ENCODE peak calls at places on chromosomes 4 and X, in nine cellular contexts. M is ascending aorta, X is iPS-NIHi11, G is EL, J is heart left ventricle, Q is nucleus accumbens, P is HL-60, K is HEK293T, H is KBM-7. E is an unnamed sample.

GRCh38 chr4:8646296-8647093 is 53.9 kb downstream of the CPZ start:
- DNase-seq in M (no peak), K (peak), G (no peak), P (no peak), H (no peak), J (no peak), X (no peak), Q (no peak), E (no peak)

GRCh38 chr4:186116698-186117097 is 12.2 kb downstream of the FAM149A start:
- DNase-seq in G (no peak), Q (no peak), J (no peak), M (no peak), K (no peak), P (no peak), X (no peak), H (no peak), E (no peak)

GRCh38 chr4:184383497-184384055 is 90.8 kb downstream of the IRF2 start:
- DNase-seq in X (no peak), H (no peak), K (no peak), P (no peak), Q (no peak), M (no peak), J (peak), G (peak), E (no peak)

GRCh38 chr4:86558258-86558657 is 35.9 kb upstream of the PTPN13 start:
- DNase-seq in K (no peak), P (no peak), M (no peak), Q (no peak), G (no peak), H (no peak), J (no peak), X (no peak), E (no peak)

GRCh38 chrX:72045141-72045540 is 86.6 kb downstream of the RTL5 start:
- DNase-seq in G (no peak), X (no peak), K (no peak), J (no peak), H (no peak), Q (no peak), M (no peak), P (no peak), E (no peak)

GRCh38 chrX:145464650-145465049 is 217.3 kb downstream of the SPANXN1 start:
- DNase-seq in J (no peak), H (no peak), P (no peak), G (no peak), Q (no peak), M (no peak), K (no peak), X (no peak), E (no peak)

GRCh38 chr4:153241970-153242847 is 38.0 kb downstream of the TRIM2 start:
- DNase-seq in J (no peak), K (peak), Q (no peak), M (no peak), P (no peak), H (peak), X (no peak), G (no peak), E (no peak)

GRCh38 chrX:12002876-12003275 is 135.4 kb upstream of the FRMPD4 start:
- DNase-seq in X (no peak), G (no peak), P (no peak), M (no peak), J (no peak), H (no peak), Q (no peak), K (no peak), E (no peak)

GRCh38 chr4:114187592-114187991 is 208.1 kb upstream of the ARSJ start:
- DNase-seq in H (no peak), P (no peak), J (no peak), Q (no peak), G (no peak), K (no peak), M (no peak), X (no peak), E (no peak)

GRCh38 chr4:7845493-7846124 is 94.1 kb downstream of the AFAP1 start:
- DNase-seq in M (no peak), G (no peak), J (no peak), X (no peak), Q (no peak), K (no peak), H (no peak), P (no peak), E (no peak)

GRCh38 chr4:47031011-47031678 is at the start of gene GABRB1:
- DNase-seq in P (no peak), G (peak), X (peak), J (peak), K (peak), H (peak), M (no peak), Q (peak), E (no peak)

GRCh38 chr4:26307027-26307426 is 13.8 kb upstream of the RBPJ start:
- DNase-seq in G (no peak), P (no peak), H (no peak), J (no peak), Q (no peak), K (no peak), M (no peak), X (no peak), E (no peak)

GRCh38 chrX:1323315-1323714 is 13.3 kb upstream of the IL3RA start:
- DNase-seq in J (peak), P (no peak), G (peak), H (peak), K (peak), Q (no peak), M (no peak), X (peak), E (peak)

GRCh38 chr4:152245706-152246105 is 290.2 kb downstream of the FBXW7 start:
- DNase-seq in J (no peak), P (no peak), X (no peak), M (no peak), H (no peak), K (no peak), Q (no peak), G (peak), E (no peak)

GRCh38 chrX:46737462-46737861 is 21.5 kb downstream of the SLC9A7 start:
- DNase-seq in J (no peak), M (no peak), X (no peak), P (no peak), Q (no peak), K (no peak), H (no peak), G (peak), E (no peak)

GRCh38 chrX:69807400-69807799 is 191.5 kb downstream of the EDA start:
- DNase-seq in G (no peak), H (no peak), M (no peak), Q (no peak), P (no peak), J (no peak), X (no peak), K (no peak), E (no peak)

GRCh38 chr4:129342820-129343219 is 246.9 kb downstream of the C4orf33 start:
- DNase-seq in P (peak), M (no peak), J (no peak), G (peak), K (no peak), Q (no peak), X (no peak), H (peak), E (peak)

GRCh38 chr4:124973716-124974115 is 261.2 kb upstream of the ANKRD50 start:
- DNase-seq in G (no peak), H (no peak), X (no peak), Q (no peak), K (no peak), M (no peak), P (no peak), J (no peak), E (no peak)

GRCh38 chr4:177853198-177853597 is 411.0 kb upstream of the AGA start:
- DNase-seq in K (no peak), J (no peak), Q (no peak), X (no peak), H (no peak), M (no peak), P (no peak), G (peak), E (no peak)

GRCh38 chr4:46550471-46550870 is 160.5 kb upstream of the GABRA2 start:
- DNase-seq in K (no peak), J (no peak), Q (no peak), P (no peak), M (no peak), X (no peak), G (no peak), H (no peak), E (no peak)

GRCh38 chrX:153065389-153065788 is 6.9 kb upstream of the PNMA6A start:
- DNase-seq in M (no peak), J (no peak), Q (no peak), K (no peak), G (peak), H (no peak), P (no peak), X (no peak), E (no peak)

GRCh38 chrX:156002517-156002916 is 5.0 kb downstream of the IL9R start:
- DNase-seq in J (no peak), K (no peak), H (no peak), Q (no peak), M (no peak), P (no peak), X (no peak), G (peak), E (no peak)

GRCh38 chr4:104726002-104726401 is 231.3 kb upstream of the CXXC4 start:
- DNase-seq in M (no peak), G (no peak), Q (no peak), H (no peak), P (no peak), X (no peak), J (no peak), K (no peak), E (peak)

GRCh38 chrX:48703642-48704481 is 7.3 kb downstream of the SUV39H1 start:
- DNase-seq in J (no peak), X (no peak), M (no peak), H (no peak), Q (no peak), G (peak), K (no peak), P (no peak), E (no peak)

GRCh38 chrX:63718010-63718694 is 66.9 kb downstream of the ARHGEF9 start:
- DNase-seq in M (no peak), Q (no peak), H (no peak), J (no peak), P (no peak), G (no peak), X (no peak), K (no peak), E (no peak)

GRCh38 chr4:95219109-95219508 is 329.7 kb downstream of the UNC5C start:
- DNase-seq in P (no peak), K (no peak), M (no peak), Q (no peak), J (no peak), X (no peak), G (peak), H (no peak), E (no peak)

GRCh38 chr4:158333820-158334219 is 123.5 kb downstream of the TMEM144 start:
- DNase-seq in M (no peak), G (no peak), H (no peak), Q (no peak), X (no peak), J (no peak), K (no peak), P (no peak), E (no peak)

GRCh38 chrX:7996414-7996813 is 69.2 kb upstream of the PNPLA4 start:
- DNase-seq in Q (no peak), H (peak), M (no peak), X (peak), K (peak), G (peak), J (no peak), P (no peak), E (peak)

GRCh38 chrX:3584415-3584996 is 128.9 kb downstream of the PRKX start:
- DNase-seq in X (no peak), H (no peak), G (no peak), Q (no peak), K (no peak), P (no peak), J (no peak), M (no peak), E (no peak)

GRCh38 chr4:80336582-80336981 is 1.1 kb downstream of the CFAP299 start:
- DNase-seq in G (peak), H (peak), M (no peak), Q (no peak), J (no peak), P (no peak), K (peak), X (peak), E (no peak)

GRCh38 chr4:6378493-6379445 is 93.6 kb downstream of the PPP2R2C start:
- DNase-seq in H (no peak), J (peak), M (no peak), G (no peak), P (no peak), K (no peak), X (no peak), Q (no peak), E (no peak)

GRCh38 chr4:113094327-113094726 is 44.9 kb downstream of the ANK2 start:
- DNase-seq in J (no peak), X (no peak), K (no peak), H (no peak), Q (no peak), P (no peak), G (no peak), M (no peak), E (no peak)

GRCh38 chrX:103846395-103846794 is 14.3 kb upstream of the RAB9B start:
- DNase-seq in J (no peak), H (no peak), Q (no peak), G (no peak), K (no peak), P (no peak), M (no peak), X (no peak), E (no peak)

GRCh38 chr4:8328456-8328855 is 58.9 kb downstream of the HTRA3 start:
- DNase-seq in K (no peak), J (peak), H (no peak), Q (no peak), M (peak), X (no peak), P (no peak), G (no peak), E (no peak)

GRCh38 chrX:154735695-154736393 is 15.0 kb downstream of the GAB3 start:
- DNase-seq in K (no peak), X (no peak), H (no peak), G (peak), P (no peak), M (no peak), Q (no peak), J (peak), E (no peak)

GRCh38 chrX:67159437-67159836 is 384.4 kb upstream of the AR start:
- DNase-seq in X (no peak), J (no peak), Q (no peak), H (no peak), P (no peak), M (no peak), G (no peak), K (no peak), E (no peak)

GRCh38 chrX:110755061-110755460 is 40.6 kb downstream of the CHRDL1 start:
- DNase-seq in J (no peak), H (no peak), X (no peak), K (no peak), G (peak), P (no peak), Q (no peak), M (no peak), E (no peak)

GRCh38 chrX:545488-545887 is 85.1 kb upstream of the SHOX start:
- DNase-seq in K (no peak), P (no peak), M (no peak), X (no peak), H (no peak), Q (no peak), J (no peak), G (peak), E (no peak)

E was measured in MV-4-11.